ENCODE peak calls at places on chromosomes 16 and 17, in four cellular contexts. T is HepG2, K is H1, V is GM12878. J is an unnamed sample.

GRCh38 chr17:28704219-28704858 is 7.3 kb downstream of the PROCA1 start:
- DNase-seq in T (no peak), K (no peak), V (no peak), J (no peak)

GRCh38 chr16:47886631-47887415 is 269.0 kb downstream of the ABCC12 start:
- DNase-seq in T (no peak), K (no peak), V (no peak), J (no peak)

GRCh38 chr16:87173294-87173883 is 143.8 kb downstream of the C16orf95 start:
- DNase-seq in T (no peak), K (no peak), V (no peak), J (no peak)

GRCh38 chr17:5396612-5397011 is 22.9 kb downstream of the NUP88 start:
- DNase-seq in T (no peak), K (no peak), V (no peak), J (no peak)

GRCh38 chr17:66200685-66201092 is 8.8 kb upstream of the CEP112 start:
- DNase-seq in T (peak; percentile 87), K (no peak), V (no peak), J (no peak)

GRCh38 chr16:84487358-84487757 is 17.1 kb downstream of the MEAK7 start:
- DNase-seq in T (no peak), K (no peak), V (no peak), J (no peak)

GRCh38 chr16:4529085-4530060 is 9.2 kb downstream of the CDIP1 start:
- DNase-seq in T (no peak), K (peak; percentile 91), V (peak; percentile 23), J (peak; percentile 68)

GRCh38 chr16:77396461-77396860 is 38.4 kb downstream of the ADAMTS18 start:
- DNase-seq in T (no peak), K (no peak), V (no peak), J (no peak)

GRCh38 chr16:85626191-85626951 is 13.2 kb downstream of the GSE1 start:
- DNase-seq in T (no peak), K (no peak), V (no peak), J (no peak)

GRCh38 chr17:78088529-78088928 is 40.0 kb downstream of the TMC6 start:
- DNase-seq in T (no peak), K (no peak), V (no peak), J (no peak)

GRCh38 chr16:65044861-65045260 is 77.0 kb downstream of the CDH11 start:
- DNase-seq in T (no peak), K (no peak), V (no peak), J (no peak)

GRCh38 chr17:29243792-29244191 is 2.9 kb upstream of the CRYBA1 start:
- DNase-seq in T (peak; percentile 30), K (no peak), V (no peak), J (no peak)

GRCh38 chr17:52159810-52160578 is 1.5 kb upstream of the CA10 start:
- DNase-seq in T (no peak), K (no peak), V (no peak), J (no peak)

GRCh38 chr16:84730406-84731106 is 30.8 kb downstream of the USP10 start:
- DNase-seq in T (peak; percentile 74), K (no peak), V (no peak), J (peak; percentile 33)

GRCh38 chr17:10875411-10875810 is 37.5 kb upstream of the PIRT start:
- DNase-seq in T (no peak), K (no peak), V (no peak), J (peak; percentile 2)

GRCh38 chr16:23877107-23878070 is 41.6 kb downstream of the PRKCB start:
- DNase-seq in T (no peak), K (no peak), V (no peak), J (no peak)

GRCh38 chr17:78997881-78998280 is 11.7 kb downstream of the CANT1 start:
- DNase-seq in T (no peak), K (no peak), V (no peak), J (no peak)

GRCh38 chr17:72390675-72391501 is 270.1 kb downstream of the SOX9 start:
- DNase-seq in T (no peak), K (no peak), V (no peak), J (no peak)

GRCh38 chr16:85571813-85572619 is 41.1 kb upstream of the GSE1 start:
- DNase-seq in T (no peak), K (no peak), V (no peak), J (no peak)

GRCh38 chr17:44533533-44534246 is 23.6 kb upstream of the FZD2 start:
- DNase-seq in T (peak; percentile 81), K (no peak), V (no peak), J (peak; percentile 80)

GRCh38 chr17:9648521-9649110 is 3.3 kb downstream of the USP43 start:
- DNase-seq in T (no peak), K (no peak), V (no peak), J (no peak)

GRCh38 chr17:48194097-48194550 is 86.6 kb downstream of the SNX11 start:
- DNase-seq in T (no peak), K (no peak), V (no peak), J (no peak)

GRCh38 chr17:17822189-17822978 is 14.4 kb downstream of the SREBF1 start:
- DNase-seq in T (no peak), K (no peak), V (no peak), J (no peak)

GRCh38 chr16:31177136-31177535 is 2.8 kb upstream of the FUS start:
- DNase-seq in T (no peak), K (no peak), V (no peak), J (no peak)

GRCh38 chr16:48499822-48500440 is 110.0 kb downstream of the N4BP1 start:
- DNase-seq in T (no peak), K (no peak), V (no peak), J (no peak)

GRCh38 chr16:1338119-1338730 is 4.8 kb downstream of the BAIAP3 start:
- DNase-seq in T (peak; percentile 51), K (no peak), V (no peak), J (no peak)

GRCh38 chr17:79711715-79712305 is 18.9 kb upstream of the ENPP7 start:
- DNase-seq in T (no peak), K (no peak), V (no peak), J (no peak)

GRCh38 chr17:61314368-61315078 is 85.1 kb upstream of the TBX2 start:
- DNase-seq in T (no peak), K (no peak), V (no peak), J (no peak)

GRCh38 chr17:15106540-15106939 is 158.6 kb downstream of the PMP22 start:
- DNase-seq in T (no peak), K (no peak), V (no peak), J (no peak)

GRCh38 chr17:45958307-45958706 is 40.7 kb upstream of the STH start:
- DNase-seq in T (no peak), K (no peak), V (no peak), J (no peak)

GRCh38 chr17:6711681-6712057 is 1.5 kb downstream of the SLC13A5 start:
- DNase-seq in T (peak; percentile 69), K (no peak), V (no peak), J (no peak)

GRCh38 chr17:6713130-6713917 is at the start of gene SLC13A5:
- DNase-seq in T (peak; percentile 87), K (peak; percentile 38), V (no peak), J (peak; percentile 54)

GRCh38 chr17:6712854-6713129 is 377 bp downstream of the SLC13A5 start:
- DNase-seq in T (no peak), K (no peak), V (no peak), J (no peak)

GRCh38 chr17:6711081-6711674 is 2.0 kb downstream of the SLC13A5 start:
- DNase-seq in T (peak; percentile 61), K (no peak), V (no peak), J (no peak)

DNA sequence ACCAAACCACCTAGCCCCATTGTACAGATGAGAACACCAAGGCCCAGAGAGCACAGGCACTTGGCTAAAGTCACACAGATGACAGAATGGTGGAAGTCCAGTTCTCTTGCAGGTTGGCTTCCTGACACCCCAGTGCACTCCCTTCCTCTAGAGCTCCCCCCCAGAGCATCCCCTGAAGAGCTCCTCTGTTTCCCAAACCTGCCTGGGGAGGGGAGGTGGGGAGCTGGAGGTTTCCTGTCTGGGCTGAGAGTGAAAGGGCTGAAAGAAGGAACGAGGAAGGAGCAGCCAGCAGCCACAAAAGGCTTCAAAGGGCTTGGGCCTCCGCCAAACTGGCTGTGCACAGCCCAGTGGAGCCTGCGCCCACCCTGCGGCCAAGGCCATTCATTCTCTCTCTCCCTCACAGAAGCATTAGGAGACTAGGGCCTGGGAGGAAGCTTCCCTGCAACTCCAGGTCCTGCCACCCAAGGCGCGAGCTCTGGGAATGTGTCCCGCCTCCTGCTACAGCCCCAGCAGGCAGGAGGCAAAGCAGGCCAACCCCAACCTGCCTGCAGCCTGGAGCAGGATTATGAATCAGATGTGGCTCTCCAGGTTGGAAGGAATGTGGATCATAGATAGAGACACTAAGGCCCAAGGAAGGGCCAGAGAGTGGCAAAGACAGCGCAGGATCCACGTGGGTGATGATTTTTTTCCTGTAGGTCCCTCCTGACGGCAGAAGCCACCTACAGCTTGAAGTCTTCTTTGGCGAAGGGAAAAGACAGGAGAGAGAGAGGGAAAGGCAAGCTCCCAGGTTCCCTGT is 913 bp downstream of the SLC13A5 start:
- DNase-seq in T (peak; percentile 88), K (peak; percentile 44), V (no peak), J (peak; percentile 30)
- TF ChIP-seq SUZ12 in T (no peak), K (peak; percentile 20), V (no peak), J (no peak)

GRCh38 chr17:40862985-40863733 is 3.9 kb downstream of the KRT12 start:
- DNase-seq in T (peak; percentile 48), K (peak; percentile 66), V (no peak), J (no peak)
- H3K9me3 ChIP-seq in T (no peaks in the 10 kb centered on the region), K (no peaks in the 10 kb centered on the region), V (no peaks in the 10 kb centered on the region), J (no peaks in the 10 kb centered on the region)

DNA sequence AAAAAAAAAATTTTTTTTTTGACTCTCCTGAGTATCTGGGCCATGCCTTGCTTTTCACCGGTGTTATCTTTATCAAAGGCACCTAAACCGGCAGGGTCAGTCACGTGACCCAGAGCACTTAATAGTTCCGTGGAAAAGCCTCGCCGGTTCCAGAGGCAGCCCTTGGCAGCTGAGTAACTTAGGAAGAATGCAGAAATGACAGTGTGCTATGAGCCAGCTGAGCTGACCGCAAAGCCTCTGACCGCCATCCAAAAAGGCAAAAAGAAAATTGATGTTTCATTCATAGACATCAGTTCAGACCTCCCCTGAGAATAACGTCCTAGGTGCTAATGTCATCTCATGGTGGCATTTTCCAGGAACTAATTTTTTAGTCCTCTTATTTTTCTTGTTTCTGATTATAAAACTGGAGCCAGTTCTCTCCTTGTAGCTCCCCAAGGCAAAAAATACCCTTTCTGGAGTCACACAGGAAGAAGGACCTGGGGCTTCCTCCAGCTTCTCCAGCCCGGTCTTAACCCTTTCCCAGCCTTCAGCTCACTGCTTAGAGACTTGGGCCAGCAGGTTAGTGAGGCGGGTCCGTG is 122.6 kb downstream of the SOCS1 start:
- DNase-seq in T (peak; percentile 79), K (no peak), V (no peak), J (no peak)
- H3K4me1 ChIP-seq in T (peaks cover 33% of the 10 kb centered on the region), K (no peaks in the 10 kb centered on the region), V (peaks cover 13% of the 10 kb centered on the region), J (peaks cover 18% of the 10 kb centered on the region)

GRCh38 chr16:50637716-50638602 is 43.2 kb downstream of the SNX20 start:
- DNase-seq in T (no peak), K (no peak), V (no peak), J (no peak)
- TF ChIP-seq SUZ12 in T (no peak), K (no peak), V (no peak), J (no peak)

DNA sequence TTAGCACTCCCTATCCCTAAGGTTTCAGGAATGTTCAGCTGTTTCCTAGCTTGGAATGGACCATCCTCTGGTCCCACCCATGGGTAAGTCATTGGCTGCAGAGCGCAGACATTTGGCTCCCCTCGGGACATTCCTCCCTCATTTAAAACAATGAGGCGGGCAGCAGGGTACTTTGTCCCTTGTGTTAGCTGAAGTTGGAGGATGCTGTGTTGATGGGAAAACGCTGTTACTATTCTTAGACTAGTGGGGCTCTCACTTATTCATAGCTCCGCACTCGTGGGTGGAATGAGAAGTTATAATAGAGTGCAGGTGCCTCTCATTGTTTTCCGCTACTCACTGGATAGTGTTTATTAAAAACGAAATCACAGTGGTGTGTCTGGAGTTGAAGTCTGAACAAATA is 673.9 kb downstream of the WWOX start:
- DNase-seq in T (no peak), K (no peak), V (no peak), J (no peak)
- H3K9me3 ChIP-seq in T (no peaks in the 10 kb centered on the region), K (no peaks in the 10 kb centered on the region), V (no peaks in the 10 kb centered on the region), J (no peaks in the 10 kb centered on the region)

GRCh38 chr17:27535178-27535928 is 79.1 kb downstream of the KSR1 start:
- DNase-seq in T (no peak), K (no peak), V (no peak), J (no peak)
- H3K4me1 ChIP-seq in T (peaks cover 86% of the 10 kb centered on the region), K (no peaks in the 10 kb centered on the region), V (peaks cover 10% of the 10 kb centered on the region), J (peaks cover 15% of the 10 kb centered on the region)